ENCODE peak calls at places on chromosomes 12 and 14, in eight cellular contexts. U is transverse colon, L is ovary, B is sigmoid colon, C is HepG2, M is A549, K is suprapubic skin, S is tibial nerve. X is an unnamed sample.
A peak's percentile ranks its signal among the peaks of the same experiment; 100 is the strongest.

GRCh38 chr14:69701857-69702256 is 65.1 kb upstream of the SRSF5 start:
- DNase-seq in U (no peak), K (no peak), M (no peak), B (no peak), S (no peak), L (no peak), C (no peak), X (no peak)

GRCh38 chr14:31270196-31270772 is 62.7 kb upstream of the HECTD1 start:
- DNase-seq in U (peak; percentile 17), L (no peak), K (no peak), C (peak; percentile 77), B (no peak), M (peak; percentile 53), S (no peak), X (no peak)

GRCh38 chr12:101876861-101877815 is at the start of gene DRAM1:
- DNase-seq in L (peak; percentile 93), K (peak; percentile 95), M (peak; percentile 92), S (peak; percentile 81), B (peak; percentile 96), U (peak; percentile 94), C (peak; percentile 79), X (peak; percentile 94)

GRCh38 chr12:8037046-8037663 is 4.6 kb downstream of the FOXJ2 start:
- DNase-seq in L (no peak), M (no peak), U (no peak), K (no peak), B (no peak), S (no peak), C (no peak), X (no peak)

GRCh38 chr14:77458249-77458950 is 507 bp downstream of the AHSA1 start:
- DNase-seq in U (peak; percentile 43), L (no peak), S (no peak), B (no peak), K (no peak), M (peak; percentile 18), C (peak; percentile 40), X (peak; percentile 43)

GRCh38 chr14:71206766-71207371 is 299.6 kb downstream of the PCNX1 start:
- DNase-seq in M (peak; percentile 27), U (no peak), C (no peak), S (no peak), K (no peak), L (no peak), B (peak; percentile 68), X (peak; percentile 26)

GRCh38 chr14:21109377-21110260 is 8.8 kb downstream of the TMEM253 start:
- DNase-seq in C (peak; percentile 79), M (no peak), B (no peak), S (no peak), K (peak; percentile 26), L (no peak), U (no peak), X (no peak)

GRCh38 chr12:66627988-66628317 is 50.9 kb downstream of the GRIP1 start:
- DNase-seq in K (no peak), U (no peak), B (no peak), C (no peak), L (no peak), M (no peak), S (no peak), X (no peak)

GRCh38 chr12:56632701-56633464 is 2.8 kb upstream of the BAZ2A start:
- DNase-seq in C (no peak), S (no peak), U (no peak), B (no peak), M (no peak), K (no peak), L (no peak), X (no peak)

GRCh38 chr12:120230326-120230973 is 29.5 kb upstream of the RPLP0 start:
- DNase-seq in K (no peak), C (peak; percentile 89), U (peak; percentile 51), B (peak; percentile 91), M (peak; percentile 97), L (peak; percentile 65), S (peak; percentile 55), X (peak; percentile 51)

GRCh38 chr12:19428261-19428660 is 11.0 kb upstream of the AEBP2 start:
- DNase-seq in L (no peak), U (no peak), S (no peak), K (no peak), B (no peak), C (no peak), M (no peak), X (no peak)

GRCh38 chr14:76698191-76698590 is 63.1 kb upstream of the VASH1 start:
- DNase-seq in S (no peak), L (no peak), K (no peak), M (no peak), C (no peak), B (no peak), U (no peak), X (no peak)

GRCh38 chr12:92596388-92596787 is 106.4 kb upstream of the PLEKHG7 start:
- DNase-seq in S (no peak), M (peak; percentile 30), U (no peak), C (no peak), K (no peak), L (no peak), B (no peak), X (no peak)

GRCh38 chr12:27592548-27592947 is 68.5 kb downstream of the PPFIBP1 start:
- DNase-seq in U (no peak), K (no peak), B (peak; percentile 71), C (no peak), L (peak; percentile 58), S (no peak), M (peak; percentile 72), X (peak; percentile 40)

GRCh38 chr12:46585854-46586621 is 213.5 kb upstream of the SLC38A2 start:
- DNase-seq in U (peak; percentile 62), L (no peak), K (no peak), M (peak; percentile 50), C (peak; percentile 93), B (no peak), S (no peak), X (peak; percentile 72)

GRCh38 chr14:103384450-103385152 is 614 bp upstream of the MARK3 start:
- DNase-seq in C (no peak), B (no peak), L (peak; percentile 26), U (no peak), M (no peak), S (no peak), K (no peak), X (no peak)

DNA sequence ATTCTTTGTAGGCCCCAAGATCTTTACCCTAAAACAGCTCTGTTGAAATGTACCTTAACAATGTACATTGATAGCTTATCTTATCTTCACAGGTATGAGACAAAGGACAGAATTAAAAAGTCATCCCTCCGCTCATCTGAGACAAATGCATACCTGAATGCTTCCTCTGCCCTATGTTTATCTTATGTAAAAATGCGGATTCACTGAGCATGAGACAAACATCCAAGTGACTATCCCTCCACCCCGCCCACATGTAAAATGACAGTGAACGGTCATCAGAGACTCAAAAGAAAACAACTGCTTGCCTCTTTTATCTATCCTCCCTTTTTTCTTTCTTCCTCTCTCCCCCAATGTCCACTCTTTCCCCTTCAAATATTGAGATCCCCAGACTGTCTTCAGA is 37.2 kb upstream of the ZNF740 start:
- DNase-seq in S (no peak), M (no peak), L (no peak), B (no peak), K (no peak), U (no peak), C (peak; percentile 14), X (no peak)
- TF ChIP-seq EP300 in S (no peak), M (no peak), L (no peak), B (no peak), K (no peak), U (no peak), C (no peak), X (no peak)

DNA sequence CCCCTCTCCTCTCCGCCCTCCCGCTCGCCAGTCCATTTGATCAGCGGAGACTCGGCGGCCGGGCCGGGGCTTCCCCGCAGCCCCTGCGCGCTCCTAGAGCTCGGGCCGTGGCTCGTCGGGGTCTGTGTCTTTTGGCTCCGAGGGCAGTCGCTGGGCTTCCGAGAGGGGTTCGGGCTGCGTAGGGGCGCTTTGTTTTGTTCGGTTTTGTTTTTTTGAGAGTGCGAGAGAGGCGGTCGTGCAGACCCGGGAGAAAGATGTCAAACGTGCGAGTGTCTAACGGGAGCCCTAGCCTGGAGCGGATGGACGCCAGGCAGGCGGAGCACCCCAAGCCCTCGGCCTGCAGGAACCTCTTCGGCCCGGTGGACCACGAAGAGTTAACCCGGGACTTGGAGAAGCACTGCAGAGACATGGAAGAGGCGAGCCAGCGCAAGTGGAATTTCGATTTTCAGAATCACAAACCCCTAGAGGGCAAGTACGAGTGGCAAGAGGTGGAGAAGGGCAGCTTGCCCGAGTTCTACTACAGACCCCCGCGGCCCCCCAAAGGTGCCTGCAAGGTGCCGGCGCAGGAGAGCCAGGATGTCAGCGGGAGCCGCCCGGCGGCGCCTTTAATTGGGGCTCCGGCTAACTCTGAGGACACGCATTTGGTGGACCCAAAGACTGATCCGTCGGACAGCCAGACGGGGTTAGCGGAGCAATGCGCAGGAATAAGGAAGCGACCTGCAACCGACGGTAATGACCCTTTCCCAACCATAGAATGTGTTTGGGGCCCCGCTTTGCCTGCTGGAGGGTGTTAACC is 616 bp downstream of the CDKN1B start:
- DNase-seq in C (no peak), B (peak; percentile 76), U (peak; percentile 33), K (no peak), L (no peak), S (no peak), M (peak; percentile 46), X (no peak)
- TF ChIP-seq POLR2A in C (no peak), B (no peak), U (peak; percentile 6), K (no peak), L (no peak), S (no peak), M (no peak), X (no peak)

DNA sequence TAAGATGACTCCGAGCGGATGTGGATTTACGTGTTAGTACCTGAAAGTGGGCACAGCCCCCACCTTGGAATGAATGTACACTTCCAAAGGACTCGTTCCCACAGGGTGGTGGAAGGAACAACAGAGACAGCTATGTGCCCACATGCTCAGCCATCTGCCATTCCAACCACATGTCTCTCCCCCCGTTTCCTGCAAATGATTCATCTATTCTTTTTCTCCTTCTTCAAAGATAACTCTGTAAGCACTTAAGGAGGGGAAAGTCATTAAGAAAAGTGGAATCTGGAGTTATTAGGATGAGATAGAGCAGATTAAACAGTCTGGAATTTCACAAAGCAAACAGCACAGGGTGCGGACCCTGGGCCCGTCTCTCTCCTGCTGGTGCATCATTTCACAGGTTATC is 18.5 kb upstream of the DUSP6 start:
- DNase-seq in B (no peak), M (no peak), L (no peak), S (no peak), C (no peak), K (no peak), U (no peak), X (no peak)
- TF ChIP-seq EP300 in B (no peak), M (no peak), L (no peak), S (no peak), C (no peak), K (no peak), U (no peak), X (no peak)

GRCh38 chr12:130437555-130438242 is 100.0 kb downstream of the PIWIL1 start:
- DNase-seq in L (no peak), B (peak; percentile 36), S (no peak), C (no peak), K (peak; percentile 37), M (no peak), U (no peak), X (no peak)

GRCh38 chr12:130436741-130437501 is 99.2 kb downstream of the PIWIL1 start:
- DNase-seq in M (no peak), S (no peak), K (peak; percentile 72), C (no peak), B (peak; percentile 60), L (no peak), U (no peak), X (no peak)

GRCh38 chr12:130438243-130438620 is 100.5 kb downstream of the PIWIL1 start:
- DNase-seq in M (no peak), U (no peak), C (no peak), L (no peak), B (peak; percentile 39), K (peak; percentile 74), S (no peak), X (no peak)

GRCh38 chr12:130439250-130439649 is 101.6 kb downstream of the PIWIL1 start:
- DNase-seq in C (no peak), S (no peak), L (no peak), M (no peak), K (peak; percentile 32), B (peak; percentile 25), U (no peak), X (no peak)

GRCh38 chr12:130438711-130439110 is 101.0 kb downstream of the PIWIL1 start:
- DNase-seq in S (no peak), B (peak; percentile 36), C (no peak), L (no peak), U (no peak), K (peak; percentile 40), M (no peak), X (no peak)
- TF ChIP-seq POLR2A in S (no peak), B (no peak), C (no peak), L (no peak), U (no peak), K (no peak), M (no peak), X (no peak)

X was measured in stomach.